ENCODE peak calls at places on chromosomes 1 and 21, in nine cellular contexts. L is non-pigmented ciliary epithelial cell; N is MG63; Z is esophagus muscularis mucosa; I is activated B cell treated with CpG ODN at 0.5 μM for 24 hours; X is activated naive CD4-positive, alpha-beta T cell treated with Interleukin-2 at 50 U/mL for 16 hours; M is activated naive CD8-positive, alpha-beta T cell treated with anti-CD3 and anti-CD28 coated beads, Interleukin-2, amount 10 ng/mL, durations not matched to agents 7 days and 5 days; Q is HCEC 1CT; W is right lobe of liver. B is an unnamed sample.

GRCh38 chr1:7587726-7588456 is 183.2 kb upstream of the VAMP3 start:
- DNase-seq in L (no peak), N (no peak), Z (no peak), I (no peak), X (no peak), M (peak; percentile 15), Q (no peak), W (no peak), B (no peak)

GRCh38 chr1:18705811-18706210 is 75.2 kb downstream of the PAX7 start:
- DNase-seq in L (no peak), N (no peak), Z (no peak), I (no peak), X (no peak), M (no peak), Q (no peak), W (no peak), B (no peak)

GRCh38 chr1:232192781-232193450 is 437.0 kb downstream of the SIPA1L2 start:
- DNase-seq in L (no peak), N (peak; percentile 23), Z (no peak), I (no peak), X (no peak), M (no peak), Q (no peak), W (no peak), B (no peak)

GRCh38 chr1:5949074-5949760 is 43.0 kb downstream of the NPHP4 start:
- DNase-seq in L (no peak), N (no peak), Z (no peak), I (no peak), X (no peak), M (no peak), Q (no peak), W (no peak), B (peak; percentile 31)

GRCh38 chr1:163211667-163212066 is 9.0 kb upstream of the RGS5 start:
- DNase-seq in L (no peak), N (no peak), Z (no peak), I (no peak), X (no peak), M (no peak), Q (no peak), W (no peak), B (no peak)

GRCh38 chr1:11483581-11484320 is 4.8 kb downstream of the DISP3 start:
- DNase-seq in L (no peak), N (peak; percentile 23), Z (no peak), I (no peak), X (no peak), M (no peak), Q (no peak), W (no peak), B (no peak)

GRCh38 chr1:89358287-89358893 is 5.5 kb upstream of the GBP6 start:
- DNase-seq in L (peak; percentile 28), N (peak; percentile 46), Z (no peak), I (peak; percentile 61), X (peak; percentile 84), M (peak; percentile 80), Q (peak; percentile 60), W (peak; percentile 79), B (peak; percentile 82)

GRCh38 chr1:2951856-2952255 is 69.4 kb upstream of the ACTRT2 start:
- DNase-seq in L (no peak), N (no peak), Z (no peak), I (no peak), X (no peak), M (no peak), Q (no peak), W (peak; percentile 9), B (no peak)

GRCh38 chr1:44775930-44776748 is 799 bp downstream of the RPS8 start:
- DNase-seq in L (no peak), N (peak; percentile 39), Z (no peak), I (no peak), X (peak; percentile 57), M (no peak), Q (peak; percentile 6), W (no peak), B (no peak)

GRCh38 chr1:53129891-53130597 is 12.4 kb downstream of the SLC1A7 start:
- DNase-seq in L (no peak), N (no peak), Z (no peak), I (no peak), X (no peak), M (no peak), Q (no peak), W (no peak), B (no peak)

GRCh38 chr1:18246543-18246942 is 138.9 kb downstream of the IGSF21 start:
- DNase-seq in L (no peak), N (no peak), Z (no peak), I (no peak), X (no peak), M (no peak), Q (no peak), W (no peak), B (no peak)

GRCh38 chr1:67748630-67749029 is 63.6 kb downstream of the GADD45A start:
- DNase-seq in L (no peak), N (no peak), Z (no peak), I (no peak), X (no peak), M (no peak), Q (peak; percentile 57), W (no peak), B (no peak)

GRCh38 chr1:210669951-210670350 is 341.2 kb downstream of the HHAT start:
- DNase-seq in L (no peak), N (no peak), Z (no peak), I (no peak), X (no peak), M (no peak), Q (no peak), W (no peak), B (no peak)

GRCh38 chr21:34967509-34968289 is 81.4 kb downstream of the RUNX1 start:
- DNase-seq in L (no peak), N (no peak), Z (no peak), I (no peak), X (peak; percentile 46), M (no peak), Q (peak; percentile 47), W (no peak), B (no peak)

GRCh38 chr1:27133990-27134389 is 20.9 kb downstream of the SLC9A1 start:
- DNase-seq in L (no peak), N (no peak), Z (no peak), I (no peak), X (no peak), M (no peak), Q (no peak), W (no peak), B (no peak)

GRCh38 chr1:7458946-7459345 is 312.1 kb upstream of the VAMP3 start:
- DNase-seq in L (no peak), N (no peak), Z (no peak), I (no peak), X (no peak), M (no peak), Q (no peak), W (no peak), B (no peak)

GRCh38 chr1:88774151-88774556 is 90.1 kb downstream of the PKN2 start:
- DNase-seq in L (no peak), N (no peak), Z (no peak), I (no peak), X (peak; percentile 7), M (no peak), Q (no peak), W (no peak), B (peak; percentile 69)

GRCh38 chr1:36091141-36091540 is 2.4 kb downstream of the ADPRS start:
- DNase-seq in L (no peak), N (no peak), Z (no peak), I (no peak), X (no peak), M (no peak), Q (no peak), W (no peak), B (no peak)

GRCh38 chr1:192575499-192576189 is at the start of gene RGS1:
- DNase-seq in L (no peak), N (no peak), Z (no peak), I (peak; percentile 56), X (peak; percentile 70), M (peak; percentile 46), Q (no peak), W (peak; percentile 27), B (no peak)

GRCh38 chr1:47181095-47181954 is 8.5 kb downstream of the PDZK1IP1 start:
- DNase-seq in L (no peak), N (no peak), Z (peak; percentile 74), I (no peak), X (no peak), M (no peak), Q (no peak), W (peak; percentile 52), B (peak; percentile 65)

GRCh38 chr1:94808682-94809081 is 11.5 kb upstream of the SLC44A3 start:
- DNase-seq in L (no peak), N (no peak), Z (no peak), I (no peak), X (no peak), M (no peak), Q (no peak), W (no peak), B (no peak)

GRCh38 chr1:206685256-206685748 is 597 bp downstream of the MAPKAPK2 start:
- DNase-seq in L (no peak), N (peak; percentile 44), Z (no peak), I (peak; percentile 49), X (peak; percentile 56), M (peak; percentile 72), Q (peak; percentile 17), W (peak; percentile 42), B (no peak)

GRCh38 chr1:81949421-81949820 is 148.7 kb downstream of the ADGRL2 start:
- DNase-seq in L (no peak), N (no peak), Z (no peak), I (no peak), X (no peak), M (no peak), Q (no peak), W (no peak), B (no peak)

GRCh38 chr1:231053493-231054162 is 13.6 kb upstream of the FAM89A start:
- DNase-seq in L (peak; percentile 77), N (no peak), Z (no peak), I (no peak), X (no peak), M (no peak), Q (no peak), W (peak; percentile 67), B (no peak)

GRCh38 chr1:200783926-200784325 is 45.2 kb downstream of the CAMSAP2 start:
- DNase-seq in L (no peak), N (no peak), Z (no peak), I (no peak), X (no peak), M (no peak), Q (no peak), W (no peak), B (no peak)